ENCODE peak calls at places on chromosome 2, in ten cellular contexts. T, Z, G, K, P, A, J, W, M and Q are unnamed samples.

GRCh38 chr2:113966832-113967231 is 76.9 kb downstream of the ACTR3 start:
- DNase-seq in T (no peak), Z (no peak), G (peak), K (peak), P (no peak), A (no peak), J (no peak), W (no peak), M (no peak), Q (no peak)

GRCh38 chr2:174344716-174345472 is 10.1 kb downstream of the SP9 start:
- DNase-seq in T (no peak), Z (no peak), G (no peak), K (peak), P (peak), A (no peak), J (no peak), W (no peak), M (no peak), Q (no peak)

GRCh38 chr2:222353998-222354397 is 55.2 kb upstream of the PAX3 start:
- DNase-seq in T (no peak), Z (no peak), G (no peak), K (no peak), P (no peak), A (no peak), J (no peak), W (no peak), M (no peak), Q (no peak)

GRCh38 chr2:112157472-112157871 is 19.3 kb downstream of the FBLN7 start:
- DNase-seq in T (no peak), Z (no peak), G (no peak), K (no peak), P (no peak), A (no peak), J (no peak), W (no peak), M (no peak), Q (no peak)

GRCh38 chr2:9994462-9994861 is 43.0 kb downstream of the GRHL1 start:
- DNase-seq in T (no peak), Z (no peak), G (no peak), K (no peak), P (no peak), A (no peak), J (no peak), W (no peak), M (no peak), Q (no peak)

GRCh38 chr2:5691659-5692529 is at the start of gene SOX11:
- DNase-seq in T (no peak), Z (no peak), G (no peak), K (peak), P (peak), A (no peak), J (no peak), W (peak), M (peak), Q (no peak)

GRCh38 chr2:8174641-8175257 is 507.1 kb upstream of the ID2 start:
- DNase-seq in T (no peak), Z (no peak), G (no peak), K (no peak), P (no peak), A (no peak), J (no peak), W (no peak), M (no peak), Q (no peak)

GRCh38 chr2:169672403-169672802 is 21.8 kb downstream of the CFAP210 start:
- DNase-seq in T (no peak), Z (no peak), G (no peak), K (no peak), P (no peak), A (no peak), J (no peak), W (no peak), M (no peak), Q (no peak)

GRCh38 chr2:236712304-236712703 is 142.7 kb downstream of the ACKR3 start:
- DNase-seq in T (no peak), Z (no peak), G (no peak), K (peak), P (no peak), A (no peak), J (no peak), W (no peak), M (no peak), Q (no peak)

GRCh38 chr2:113129519-113130078 is 2.2 kb downstream of the IL1RN start:
- DNase-seq in T (no peak), Z (no peak), G (no peak), K (no peak), P (no peak), A (no peak), J (no peak), W (no peak), M (no peak), Q (no peak)

GRCh38 chr2:217941886-217942728 is 60.7 kb downstream of the TNS1 start:
- DNase-seq in T (peak), Z (no peak), G (no peak), K (no peak), P (no peak), A (no peak), J (no peak), W (peak), M (no peak), Q (no peak)

GRCh38 chr2:217942731-217943335 is 60.0 kb downstream of the TNS1 start:
- DNase-seq in T (peak), Z (no peak), G (no peak), K (no peak), P (no peak), A (no peak), J (no peak), W (peak), M (no peak), Q (no peak)

GRCh38 chr2:217944366-217944765 is 58.4 kb downstream of the TNS1 start:
- DNase-seq in T (no peak), Z (no peak), G (no peak), K (no peak), P (no peak), A (no peak), J (no peak), W (no peak), M (no peak), Q (no peak)

GRCh38 chr2:217944923-217945322 is 57.9 kb downstream of the TNS1 start:
- DNase-seq in T (peak), Z (no peak), G (no peak), K (no peak), P (no peak), A (no peak), J (no peak), W (no peak), M (no peak), Q (no peak)

GRCh38 chr2:217943379-217944321 is 59.1 kb downstream of the TNS1 start:
- DNase-seq in T (peak), Z (no peak), G (no peak), K (peak), P (peak), A (peak), J (no peak), W (peak), M (no peak), Q (no peak)
- TF ChIP-seq CTCF in T (peak), Z (no peak), G (no peak), K (peak), P (no peak), A (no peak), J (no peak), W (peak), M (no peak), Q (peak)

GRCh38 chr2:26484579-26484978 is 6.7 kb upstream of the OTOF start:
- DNase-seq in T (no peak), Z (no peak), G (no peak), K (no peak), P (no peak), A (no peak), J (no peak), W (no peak), M (no peak), Q (no peak)
- TF ChIP-seq CTCF in T (no peak), Z (no peak), G (no peak), K (no peak), P (no peak), A (no peak), J (no peak), W (no peak), M (no peak), Q (no peak)

DNA sequence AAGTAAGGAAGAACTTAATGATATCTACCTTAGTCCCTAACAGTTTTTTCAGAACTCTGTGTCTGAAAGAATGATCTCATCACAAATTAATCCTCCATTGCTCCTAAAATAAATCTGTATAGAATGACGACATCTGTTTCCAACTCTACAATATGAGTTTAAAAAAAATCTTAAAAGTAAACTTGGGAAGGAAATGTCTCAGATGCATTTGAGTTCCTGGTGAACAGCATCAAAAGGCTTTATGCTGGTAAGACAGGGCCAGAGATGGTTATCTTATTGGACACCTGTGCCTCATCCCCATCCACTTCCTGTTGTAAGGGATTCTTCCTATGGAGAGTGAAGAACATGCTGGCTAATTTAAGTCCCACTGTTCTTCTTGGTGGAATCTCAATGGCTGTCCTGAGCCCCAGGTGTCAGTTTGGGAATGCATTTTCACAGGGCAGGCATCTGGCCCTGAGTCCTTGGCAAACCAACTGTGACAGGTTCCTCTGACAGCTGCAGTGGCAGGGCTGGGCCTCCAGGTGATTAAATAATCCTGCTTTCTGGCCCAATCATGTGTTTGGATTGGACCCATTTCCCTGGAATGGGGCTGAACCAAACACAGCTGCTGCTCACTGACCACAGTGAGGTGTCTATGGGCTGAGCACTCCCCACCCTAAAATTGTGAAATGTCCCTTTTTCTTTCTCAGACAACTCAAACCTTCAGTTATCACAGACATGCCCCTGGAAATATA is 12.9 kb upstream of the NCKAP5 start:
- DNase-seq in T (no peak), Z (no peak), G (no peak), K (no peak), P (peak), A (no peak), J (no peak), W (no peak), M (no peak), Q (no peak)
- TF ChIP-seq CTCF in T (no peak), Z (no peak), G (no peak), K (no peak), P (no peak), A (no peak), J (no peak), W (no peak), M (no peak), Q (no peak)

GRCh38 chr2:240055177-240055917 is 2.0 kb upstream of the OR6B3 start:
- DNase-seq in T (no peak), Z (no peak), G (no peak), K (no peak), P (no peak), A (no peak), J (no peak), W (no peak), M (no peak), Q (no peak)
- TF ChIP-seq CTCF in T (no peak), Z (no peak), G (no peak), K (no peak), P (no peak), A (no peak), J (no peak), W (no peak), M (no peak), Q (no peak)

GRCh38 chr2:216877085-216877484 is 17.2 kb upstream of the TNP1 start:
- DNase-seq in T (no peak), Z (no peak), G (no peak), K (peak), P (no peak), A (no peak), J (no peak), W (no peak), M (no peak), Q (no peak)
- TF ChIP-seq CTCF in T (no peak), Z (peak), G (no peak), K (peak), P (peak), A (no peak), J (no peak), W (no peak), M (no peak), Q (no peak)

DNA sequence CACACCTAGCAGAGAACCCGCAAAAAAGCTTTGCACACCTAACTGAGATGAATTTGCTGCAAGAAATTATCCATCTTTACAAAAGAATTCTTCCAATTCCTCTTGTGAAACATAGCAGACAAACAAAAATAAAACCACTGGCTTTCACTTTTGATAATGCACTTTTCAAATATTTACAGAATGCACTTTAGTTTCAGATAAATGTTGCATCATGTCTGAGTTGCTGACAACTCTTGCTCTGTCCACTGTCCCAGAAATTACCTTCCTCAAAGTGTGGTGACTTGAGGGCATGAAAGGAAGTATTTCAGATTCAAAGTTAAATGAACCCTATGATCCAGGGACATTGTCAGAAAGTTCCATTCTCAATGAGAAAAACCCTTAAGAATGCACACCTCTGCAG is 256.2 kb upstream of the PARD3B start:
- DNase-seq in T (no peak), Z (no peak), G (no peak), K (no peak), P (no peak), A (no peak), J (no peak), W (no peak), M (no peak), Q (no peak)
- TF ChIP-seq CTCF in T (no peak), Z (no peak), G (no peak), K (no peak), P (no peak), A (no peak), J (no peak), W (no peak), M (no peak), Q (no peak)